ENCODE peak calls at places on chromosomes 11 and 22, in eight cellular contexts. H is sigmoid colon, J is neuronal stem cell, G is HCT116, A is IMR-90, Z is psoas muscle, S is A549, R is tibial artery. T is an unnamed sample. For H3K4me1, the result is how much of the 10 kb centered on the place peaks cover.

GRCh38 chr22:21698430-21699329 is 32.9 kb downstream of the PPIL2 start:
- DNase-seq in J (no peak), A (no peak), Z (peak), G (no peak), R (peak), H (no peak), S (no peak), T (no peak)

GRCh38 chr11:65559951-65560537 is 1.9 kb upstream of the LTBP3 start:
- DNase-seq in R (no peak), A (peak), Z (no peak), J (no peak), H (peak), S (peak), G (peak), T (no peak)

GRCh38 chr11:71137376-71137775 is 115.0 kb downstream of the SHANK2 start:
- DNase-seq in J (no peak), S (no peak), G (no peak), Z (no peak), R (no peak), H (no peak), A (no peak), T (no peak)

GRCh38 chr11:46889689-46890475 is 28.5 kb downstream of the LRP4 start:
- DNase-seq in A (peak), S (peak), Z (peak), G (peak), J (peak), H (peak), R (peak), T (peak)

GRCh38 chr22:23401910-23402274 is 178.2 kb downstream of the IGLL1 start:
- DNase-seq in S (no peak), H (no peak), G (no peak), R (no peak), J (no peak), A (no peak), Z (peak), T (no peak)

GRCh38 chr11:8699903-8700302 is 17.3 kb downstream of the RPL27A start:
- DNase-seq in Z (no peak), S (no peak), G (no peak), A (peak), J (no peak), H (peak), R (no peak), T (no peak)

GRCh38 chr11:133726576-133726975 is 118.7 kb downstream of the SPATA19 start:
- DNase-seq in H (no peak), J (no peak), Z (no peak), S (no peak), R (no peak), G (no peak), A (no peak), T (no peak)

GRCh38 chr11:47161890-47162289 is 14.8 kb downstream of the ARFGAP2 start:
- DNase-seq in H (no peak), J (no peak), S (no peak), Z (no peak), R (no peak), G (no peak), A (peak), T (no peak)

GRCh38 chr22:11627798-11628650 is 3900.0 kb upstream of the OR11H1 start:
- DNase-seq in R (no peak), G (no peak), S (no peak), Z (peak), A (no peak), J (no peak), H (no peak), T (no peak)

GRCh38 chr11:47992959-47993820 is 12.8 kb downstream of the PTPRJ start:
- DNase-seq in Z (no peak), J (no peak), H (no peak), S (peak), G (peak), A (peak), R (no peak), T (no peak)

GRCh38 chr11:66559141-66559861 is 9.1 kb downstream of the CTSF start:
- DNase-seq in A (no peak), H (peak), G (no peak), R (no peak), S (no peak), Z (peak), J (no peak), T (no peak)

GRCh38 chr11:70567680-70568503 is 169.6 kb downstream of the CTTN start:
- DNase-seq in G (no peak), R (peak), Z (peak), A (peak), S (no peak), H (peak), J (no peak), T (no peak)

GRCh38 chr11:66225054-66225453 is 43.4 kb upstream of the RAB1B start:
- DNase-seq in A (no peak), G (no peak), Z (peak), J (no peak), S (no peak), R (no peak), H (no peak), T (no peak)

GRCh38 chr11:1293619-1294015 is 15.8 kb downstream of the TOLLIP start:
- DNase-seq in H (no peak), A (no peak), J (no peak), R (peak), S (peak), Z (peak), G (no peak), T (no peak)

GRCh38 chr11:67370351-67371076 is 2.9 kb downstream of the CLCF1 start:
- DNase-seq in J (no peak), Z (no peak), R (no peak), G (no peak), S (no peak), H (peak), A (peak), T (no peak)

GRCh38 chr22:46593211-46593676 is 26.9 kb upstream of the GRAMD4 start:
- DNase-seq in S (no peak), H (peak), A (no peak), Z (no peak), J (no peak), G (no peak), R (peak), T (peak)

GRCh38 chr11:108135845-108136599 is 14.7 kb downstream of the ACAT1 start:
- DNase-seq in S (no peak), R (no peak), G (no peak), H (no peak), J (no peak), A (peak), Z (no peak), T (no peak)

GRCh38 chr11:80584661-80585060 is 1143.8 kb upstream of the TENM4 start:
- DNase-seq in J (no peak), Z (no peak), S (no peak), H (no peak), R (no peak), A (no peak), G (no peak), T (no peak)

GRCh38 chr11:130179396-130180306 is 20.1 kb downstream of the ST14 start:
- DNase-seq in H (no peak), R (no peak), J (no peak), S (no peak), Z (no peak), A (no peak), G (no peak), T (no peak)

GRCh38 chr11:125287467-125288232 is 123.1 kb downstream of the PKNOX2 start:
- DNase-seq in Z (no peak), J (no peak), G (no peak), A (peak), R (no peak), S (no peak), H (peak), T (no peak)

GRCh38 chr22:43946391-43946680 is 8.9 kb upstream of the SAMM50 start:
- DNase-seq in S (peak), Z (no peak), G (no peak), A (no peak), H (no peak), R (no peak), J (no peak), T (no peak)

GRCh38 chr11:70466154-70466553 is 67.8 kb downstream of the CTTN start:
- DNase-seq in A (peak), H (no peak), S (peak), R (no peak), Z (no peak), G (no peak), J (no peak), T (no peak)

GRCh38 chr11:78291754-78292108 is 103.0 kb downstream of the USP35 start:
- DNase-seq in G (no peak), Z (no peak), H (no peak), J (no peak), R (no peak), A (no peak), S (no peak), T (no peak)

GRCh38 chr22:49825944-49826602 is 1.6 kb downstream of the BRD1 start:
- DNase-seq in A (peak), S (no peak), Z (peak), G (no peak), R (no peak), H (no peak), J (no peak), T (no peak)

GRCh38 chr11:123195182-123196059 is at the start of gene CLMP:
- DNase-seq in Z (peak), J (no peak), G (no peak), H (peak), S (peak), R (peak), A (peak), T (peak)

GRCh38 chr11:117716652-117717440 is 80.2 kb downstream of the DSCAML1 start:
- DNase-seq in H (peak), J (no peak), R (no peak), G (no peak), A (no peak), Z (no peak), S (no peak), T (no peak)

DNA sequence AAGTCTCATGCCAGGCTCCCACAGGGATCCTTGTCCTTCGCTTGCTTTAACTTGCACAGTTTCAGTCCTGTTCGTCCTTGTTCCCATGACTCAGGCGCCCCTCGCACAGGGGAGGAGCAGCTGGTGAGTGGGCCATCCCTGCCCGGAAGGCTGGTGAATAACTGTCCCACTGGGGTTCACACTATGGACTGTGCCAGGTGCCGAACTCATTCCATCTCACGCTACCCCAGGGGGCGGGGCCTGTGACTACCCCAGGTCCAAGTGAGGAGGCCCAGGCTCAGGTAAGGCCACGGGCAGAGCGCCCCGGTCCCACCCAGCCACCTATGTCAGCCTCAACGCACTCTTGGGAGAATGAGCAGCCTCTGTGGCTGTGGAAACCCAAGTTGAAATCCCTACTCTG is 7.2 kb upstream of the CARD10 start:
- DNase-seq in Z (no peak), A (no peak), H (no peak), S (no peak), G (no peak), R (no peak), J (no peak), T (no peak)
- H3K27ac ChIP-seq in Z (no peak), A (no peak), H (no peak), S (peak), G (peak), R (no peak), J (no peak), T (no peak)

GRCh38 chr22:18118345-18118915 is 7.8 kb downstream of the TUBA8 start:
- DNase-seq in J (no peak), G (no peak), A (no peak), H (no peak), R (no peak), S (no peak), Z (no peak), T (no peak)
- H3K4me1 ChIP-seq in J (under half), G (under half), A (under half), H (under half), R (under half), S (under half), Z (half or more), T (under half)

GRCh38 chr11:12865871-12866595 is 143.1 kb upstream of the RASSF10 start:
- DNase-seq in J (no peak), G (no peak), A (no peak), S (no peak), H (no peak), R (no peak), Z (no peak), T (no peak)

GRCh38 chr11:12862761-12863469 is 146.2 kb upstream of the RASSF10 start:
- DNase-seq in A (peak), H (peak), Z (peak), J (peak), G (no peak), S (no peak), R (no peak), T (no peak)

GRCh38 chr11:12864316-12865156 is 144.6 kb upstream of the RASSF10 start:
- DNase-seq in Z (no peak), A (peak), H (no peak), S (no peak), J (peak), G (no peak), R (no peak), T (no peak)

GRCh38 chr11:12860827-12861226 is 148.3 kb upstream of the RASSF10 start:
- DNase-seq in R (no peak), S (no peak), H (no peak), J (no peak), Z (no peak), A (no peak), G (no peak), T (no peak)

DNA sequence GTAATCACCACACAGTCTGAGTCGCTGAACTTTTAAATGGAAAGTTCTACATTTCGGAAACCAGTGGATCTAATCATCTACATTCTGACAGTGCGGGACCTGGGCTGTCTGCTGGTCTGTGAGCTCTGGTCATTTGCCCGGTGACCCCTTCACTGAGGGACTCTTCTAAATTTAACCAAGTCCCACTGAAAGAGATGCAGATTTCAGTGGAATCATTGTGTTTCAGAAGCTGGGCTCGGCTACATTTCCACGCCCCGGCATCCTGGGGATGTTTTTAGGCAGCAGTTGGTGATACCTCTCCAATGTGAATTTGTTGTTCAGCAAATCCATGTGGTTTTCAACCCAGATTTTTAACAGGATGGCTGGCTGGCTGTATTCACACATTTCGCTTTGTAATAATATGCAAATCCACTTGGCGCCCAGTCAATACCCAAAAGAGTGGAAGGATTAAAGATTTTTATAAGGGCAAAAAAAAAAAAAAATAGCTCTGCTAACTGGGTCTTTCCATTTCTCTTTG is 145.5 kb upstream of the RASSF10 start:
- DNase-seq in G (no peak), A (no peak), J (no peak), R (no peak), S (no peak), Z (no peak), H (no peak), T (no peak)
- H3K27ac ChIP-seq in G (no peak), A (peak), J (peak), R (no peak), S (peak), Z (peak), H (peak), T (no peak)

DNA sequence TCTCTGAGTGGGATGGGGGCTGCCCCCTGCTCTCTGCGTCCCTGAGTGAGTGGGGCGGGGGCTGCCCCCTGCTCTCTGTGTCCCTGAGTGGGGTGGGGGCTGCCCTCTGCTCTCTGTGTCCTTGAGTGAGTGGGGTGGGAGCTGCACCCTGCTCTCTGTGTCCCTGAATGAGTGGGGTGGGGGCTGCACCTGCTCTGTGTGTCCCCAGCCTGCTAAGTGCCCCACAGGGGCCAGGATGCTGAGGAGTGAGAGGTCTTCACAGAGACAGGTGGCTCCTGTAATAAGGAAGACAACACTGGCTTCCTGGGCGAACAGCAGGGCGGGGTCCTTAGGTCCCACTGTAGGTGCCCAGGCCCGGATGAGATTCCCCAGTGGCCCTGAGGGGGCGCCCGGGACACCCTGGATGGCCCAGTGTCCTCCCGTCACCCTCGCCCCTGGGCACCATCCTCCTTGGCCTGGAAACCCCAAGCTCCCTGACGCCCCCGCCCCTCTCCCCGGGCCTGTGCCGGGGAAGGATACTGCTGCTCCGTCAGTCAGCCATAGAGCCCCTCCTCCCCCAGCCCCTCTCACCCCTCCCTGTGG is 3.8 kb upstream of the CCDC188 start:
- DNase-seq in R (no peak), S (peak), A (no peak), Z (no peak), H (no peak), G (no peak), J (no peak), T (no peak)
- H3K4me1 ChIP-seq in R (under half), S (under half), A (under half), Z (under half), H (under half), G (under half), J (under half), T (under half)